ENCODE peak calls at places on chromosome 9, in nine cellular contexts. P, F, X, D, A, G, E, W and N are unnamed samples.

GRCh38 chr9:127732444-127732843 is 2.6 kb downstream of the TOR2A start:
- DNase-seq in W (no peak), P (no peak), E (no peak), D (no peak), F (no peak), A (no peak), G (peak; percentile 52), X (peak; percentile 13), N (no peak)

GRCh38 chr9:116837038-116837998 is 150.2 kb downstream of the TRIM32 start:
- DNase-seq in D (no peak), X (no peak), F (no peak), P (no peak), W (peak; percentile 83), G (peak; percentile 84), A (no peak), E (no peak), N (no peak)

GRCh38 chr9:124695280-124695890 is 75.7 kb downstream of the NR6A1 start:
- DNase-seq in D (peak; percentile 94), A (no peak), G (peak; percentile 66), X (no peak), W (no peak), F (no peak), E (no peak), P (no peak), N (no peak)

GRCh38 chr9:3040761-3041160 is 196.9 kb upstream of the PUM3 start:
- DNase-seq in G (no peak), F (no peak), A (no peak), P (no peak), X (no peak), E (no peak), D (no peak), W (no peak), N (no peak)

GRCh38 chr9:121268598-121269029 is 652 bp downstream of the GSN start:
- DNase-seq in P (no peak), D (no peak), A (no peak), G (no peak), W (peak; percentile 41), E (no peak), X (no peak), F (no peak), N (no peak)

GRCh38 chr9:127783644-127784043 is 2.2 kb upstream of the CDK9 start:
- DNase-seq in G (no peak), P (no peak), D (no peak), F (no peak), E (no peak), W (no peak), A (no peak), X (no peak), N (no peak)

GRCh38 chr9:92463989-92464388 is 18.3 kb downstream of the ASPN start:
- DNase-seq in P (no peak), W (peak; percentile 60), X (no peak), A (no peak), E (no peak), G (no peak), D (no peak), F (no peak), N (no peak)

GRCh38 chr9:3908731-3909130 is 382.9 kb upstream of the RFX3 start:
- DNase-seq in E (no peak), W (peak; percentile 37), F (no peak), D (no peak), G (no peak), A (no peak), P (no peak), X (peak; percentile 28), N (no peak)

GRCh38 chr9:127095416-127095815 is 27.0 kb downstream of the ANGPTL2 start:
- DNase-seq in W (no peak), D (no peak), P (no peak), A (no peak), G (no peak), F (no peak), E (no peak), X (no peak), N (no peak)

GRCh38 chr9:125906144-125906543 is 159.0 kb downstream of the PBX3 start:
- DNase-seq in G (no peak), P (no peak), E (no peak), D (no peak), W (no peak), F (no peak), A (no peak), X (no peak), N (no peak)

GRCh38 chr9:134864821-134865190 is 15.8 kb upstream of the FCN2 start:
- DNase-seq in E (no peak), W (no peak), P (no peak), G (no peak), D (no peak), F (no peak), A (no peak), X (no peak), N (peak; percentile 9)

GRCh38 chr9:126301985-126302603 is 24.5 kb upstream of the MVB12B start:
- DNase-seq in F (peak; percentile 34), E (peak; percentile 65), X (peak; percentile 40), G (no peak), W (peak; percentile 45), A (peak; percentile 23), D (peak; percentile 54), P (peak; percentile 57), N (peak; percentile 87)

GRCh38 chr9:72037571-72037970 is 22.8 kb downstream of the C9orf57 start:
- DNase-seq in P (no peak), A (no peak), G (no peak), E (no peak), F (no peak), X (no peak), W (no peak), D (no peak), N (no peak)

GRCh38 chr9:68951879-68952659 is 61.8 kb downstream of the PRKACG start:
- DNase-seq in E (no peak), D (no peak), X (no peak), G (no peak), W (no peak), F (no peak), A (no peak), P (no peak), N (no peak)

GRCh38 chr9:87533291-87533690 is 35.6 kb downstream of the DAPK1 start:
- DNase-seq in A (no peak), W (no peak), X (no peak), F (no peak), G (no peak), E (no peak), D (no peak), P (no peak), N (no peak)

GRCh38 chr9:87534957-87535356 is 37.3 kb downstream of the DAPK1 start:
- DNase-seq in A (no peak), P (no peak), E (no peak), D (no peak), W (no peak), F (no peak), X (no peak), G (no peak), N (no peak)

GRCh38 chr9:87531370-87532295 is 34.0 kb downstream of the DAPK1 start:
- DNase-seq in X (no peak), A (no peak), E (no peak), P (no peak), G (no peak), W (no peak), D (no peak), F (no peak), N (no peak)

GRCh38 chr9:87537625-87538024 is 40.0 kb downstream of the DAPK1 start:
- DNase-seq in P (no peak), E (no peak), D (no peak), W (no peak), A (no peak), F (no peak), G (no peak), X (no peak), N (no peak)

GRCh38 chr9:87535817-87536539 is 38.3 kb downstream of the DAPK1 start:
- DNase-seq in A (no peak), P (no peak), D (no peak), E (no peak), X (no peak), F (no peak), G (no peak), W (no peak), N (no peak)
- H3K4me1 ChIP-seq in A (peaks cover 2% of the 10 kb centered on the region), P (no peaks in the 10 kb centered on the region), D (no peaks in the 10 kb centered on the region), E (peaks cover 20% of the 10 kb centered on the region), X (no peaks in the 10 kb centered on the region), F (no peaks in the 10 kb centered on the region), G (no peaks in the 10 kb centered on the region), W (no peaks in the 10 kb centered on the region), N (peaks cover 4% of the 10 kb centered on the region)

GRCh38 chr9:75491533-75491932 is 398.9 kb upstream of the PCSK5 start:
- DNase-seq in X (no peak), A (no peak), P (no peak), F (no peak), E (no peak), D (no peak), G (no peak), W (no peak), N (no peak)
- H3K4me3 ChIP-seq in X (no peak overlapping the region), A (no peak overlapping the region), P (no peak overlapping the region), F (no peak overlapping the region), E (no peak overlapping the region), D (no peak overlapping the region), G (no peak overlapping the region), W (no peak overlapping the region), N (no peak overlapping the region)

GRCh38 chr9:133629221-133630110 is 6.7 kb upstream of the DBH start:
- DNase-seq in F (no peak), P (no peak), D (no peak), E (no peak), W (no peak), A (no peak), G (no peak), X (no peak), N (no peak)
- H3K4me1 ChIP-seq in F (no peaks in the 10 kb centered on the region), P (peaks cover 2% of the 10 kb centered on the region), D (no peaks in the 10 kb centered on the region), E (no peaks in the 10 kb centered on the region), W (no peaks in the 10 kb centered on the region), A (no peaks in the 10 kb centered on the region), G (no peaks in the 10 kb centered on the region), X (no peaks in the 10 kb centered on the region), N (peaks cover 2% of the 10 kb centered on the region)

GRCh38 chr9:133536080-133536479 is 1.6 kb downstream of the ADAMTSL2 start:
- DNase-seq in X (no peak), E (no peak), D (no peak), G (no peak), P (no peak), W (no peak), A (no peak), F (no peak), N (no peak)

GRCh38 chr9:133534346-133535284 is at the start of gene ADAMTSL2:
- DNase-seq in P (peak; percentile 69), F (no peak), X (peak; percentile 87), E (peak; percentile 73), W (no peak), A (no peak), G (no peak), D (peak; percentile 81), N (peak; percentile 69)

GRCh38 chr9:133535285-133535877 is 877 bp downstream of the ADAMTSL2 start:
- DNase-seq in W (no peak), D (no peak), X (no peak), E (no peak), G (no peak), A (no peak), F (no peak), P (no peak), N (no peak)

GRCh38 chr9:133532937-133533668 is 1.4 kb upstream of the ADAMTSL2 start:
- DNase-seq in X (peak; percentile 80), F (peak; percentile 9), W (peak; percentile 20), A (peak; percentile 44), G (no peak), E (peak; percentile 79), P (peak; percentile 68), D (peak; percentile 31), N (peak; percentile 67)

DNA sequence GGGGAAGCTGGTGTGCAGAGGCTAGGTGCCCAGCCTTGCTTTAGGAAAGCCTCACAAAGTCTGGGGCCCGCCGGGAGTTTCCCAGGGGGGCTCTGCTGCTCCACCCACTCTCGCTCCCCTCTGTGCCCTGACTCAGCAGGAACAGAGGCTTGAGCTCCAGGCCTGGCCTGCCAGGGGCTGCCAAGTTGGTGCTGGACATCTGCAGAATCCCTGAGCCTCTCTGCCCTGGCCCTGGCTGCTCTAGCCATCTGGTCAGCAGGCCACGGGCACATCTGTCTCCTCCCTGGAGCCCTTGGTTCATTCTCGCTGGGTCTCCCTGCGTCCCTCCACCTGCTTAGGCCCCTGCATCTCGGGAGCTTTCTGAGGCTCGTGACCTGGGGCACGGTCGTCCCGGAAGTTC is 626 bp upstream of the ADAMTSL2 start:
- DNase-seq in X (peak; percentile 58), P (no peak), D (no peak), W (no peak), E (no peak), G (no peak), F (no peak), A (no peak), N (no peak)
- H3K4me3 ChIP-seq in X (peak overlapping the region; percentile 40), P (no peak overlapping the region), D (no peak overlapping the region), W (no peak overlapping the region), E (peak overlapping the region; percentile 46), G (no peak overlapping the region), F (no peak overlapping the region), A (no peak overlapping the region), N (peak overlapping the region; percentile 31)